ENCODE peak calls at places on chromosome 15, in nine cellular contexts. Q is trophoblast cell, T is astrocyte, M is MM.1S, Z is IMR-90, W is endodermal cell, R is fibroblast of lung, C is K562, P is PC-3. F is an unnamed sample. For H3K4me1, the result is how much of the 10 kb centered on the place peaks cover.

GRCh38 chr15:83248151-83248851 is 36.2 kb downstream of the BNC1 start:
- DNase-seq in Q (peak), T (peak), M (peak), Z (peak), W (peak), R (peak), C (peak), P (peak), F (peak)

GRCh38 chr15:35533130-35534110 is 12.5 kb downstream of the DPH6 start:
- DNase-seq in Q (no peak), T (peak), M (no peak), Z (peak), W (no peak), R (peak), C (no peak), P (peak), F (peak)

GRCh38 chr15:30044377-30044776 is 38.4 kb upstream of the GOLGA8J start:
- DNase-seq in Q (no peak), T (no peak), M (no peak), Z (no peak), W (no peak), R (no peak), C (no peak), P (no peak), F (no peak)

GRCh38 chr15:93997071-93997658 is 234.2 kb upstream of the MCTP2 start:
- DNase-seq in Q (peak), T (no peak), M (no peak), Z (peak), W (no peak), R (peak), C (peak), P (peak), F (peak)

GRCh38 chr15:88834211-88834812 is 31.1 kb downstream of the ACAN start:
- DNase-seq in Q (no peak), T (peak), M (peak), Z (peak), W (peak), R (peak), C (peak), P (peak), F (peak)

GRCh38 chr15:60718661-60719069 is 239.7 kb upstream of the ICE2 start:
- DNase-seq in Q (no peak), T (peak), M (no peak), Z (no peak), W (no peak), R (no peak), C (no peak), P (no peak), F (no peak)

GRCh38 chr15:64634020-64634419 is 141.4 kb downstream of the RBPMS2 start:
- DNase-seq in Q (no peak), T (peak), M (peak), Z (no peak), W (peak), R (no peak), C (no peak), P (no peak), F (no peak)

GRCh38 chr15:86919581-86919980 is 839.9 kb downstream of the AGBL1 start:
- DNase-seq in Q (no peak), T (no peak), M (peak), Z (no peak), W (no peak), R (peak), C (no peak), P (no peak), F (no peak)

GRCh38 chr15:29822685-29823459 is 604 bp upstream of the TJP1 start:
- DNase-seq in Q (peak), T (peak), M (peak), Z (peak), W (no peak), R (peak), C (no peak), P (peak), F (peak)

GRCh38 chr15:79025201-79025600 is 65.4 kb downstream of the RASGRF1 start:
- DNase-seq in Q (no peak), T (no peak), M (no peak), Z (no peak), W (peak), R (no peak), C (no peak), P (no peak), F (no peak)

GRCh38 chr15:61530769-61531168 is 301.7 kb upstream of the RORA start:
- DNase-seq in Q (no peak), T (no peak), M (no peak), Z (no peak), W (peak), R (peak), C (no peak), P (no peak), F (no peak)

GRCh38 chr15:88646951-88647350 is 8.1 kb downstream of the ISG20 start:
- DNase-seq in Q (no peak), T (no peak), M (no peak), Z (no peak), W (no peak), R (no peak), C (no peak), P (no peak), F (no peak)

GRCh38 chr15:99097441-99098410 is 7.2 kb upstream of the SYNM start:
- DNase-seq in Q (no peak), T (no peak), M (no peak), Z (no peak), W (no peak), R (no peak), C (no peak), P (no peak), F (no peak)

GRCh38 chr15:57821826-57822225 is 115.3 kb downstream of the POLR2M start:
- DNase-seq in Q (no peak), T (no peak), M (no peak), Z (no peak), W (no peak), R (no peak), C (no peak), P (no peak), F (no peak)

GRCh38 chr15:82875411-82876003 is 66.1 kb downstream of the WHAMM start:
- DNase-seq in Q (no peak), T (peak), M (no peak), Z (peak), W (no peak), R (peak), C (no peak), P (peak), F (peak)

GRCh38 chr15:62495670-62496328 is 330.7 kb upstream of the C2CD4B start:
- DNase-seq in Q (peak), T (peak), M (no peak), Z (peak), W (no peak), R (peak), C (no peak), P (no peak), F (peak)

GRCh38 chr15:66757521-66757920 is 55.5 kb downstream of the SMAD6 start:
- DNase-seq in Q (no peak), T (no peak), M (no peak), Z (no peak), W (no peak), R (no peak), C (no peak), P (no peak), F (no peak)

GRCh38 chr15:68843425-68844311 is 23.0 kb upstream of the ANP32A start:
- DNase-seq in Q (no peak), T (peak), M (peak), Z (no peak), W (peak), R (peak), C (no peak), P (peak), F (peak)

GRCh38 chr15:50883903-50884302 is 24.6 kb upstream of the AP4E1 start:
- DNase-seq in Q (no peak), T (peak), M (peak), Z (peak), W (no peak), R (peak), C (no peak), P (peak), F (peak)

GRCh38 chr15:96254168-96254567 is 76.3 kb upstream of the NR2F2 start:
- DNase-seq in Q (peak), T (no peak), M (no peak), Z (no peak), W (no peak), R (no peak), C (no peak), P (no peak), F (no peak)

GRCh38 chr15:66014639-66015182 is 145.4 kb downstream of the RAB11A start:
- DNase-seq in Q (no peak), T (no peak), M (no peak), Z (no peak), W (no peak), R (no peak), C (no peak), P (no peak), F (no peak)

GRCh38 chr15:97502038-97502437 is 458.5 kb upstream of the ARRDC4 start:
- DNase-seq in Q (no peak), T (peak), M (no peak), Z (no peak), W (no peak), R (peak), C (no peak), P (no peak), F (no peak)

GRCh38 chr15:64034519-64034918 is 11.8 kb downstream of the DAPK2 start:
- DNase-seq in Q (no peak), T (no peak), M (no peak), Z (no peak), W (no peak), R (no peak), C (no peak), P (no peak), F (no peak)

GRCh38 chr15:25847066-25847465 is 16.1 kb downstream of the ATP10A start:
- DNase-seq in Q (no peak), T (no peak), M (no peak), Z (no peak), W (no peak), R (no peak), C (no peak), P (no peak), F (no peak)

GRCh38 chr15:25848325-25848724 is 14.8 kb downstream of the ATP10A start:
- DNase-seq in Q (no peak), T (no peak), M (no peak), Z (no peak), W (no peak), R (no peak), C (no peak), P (no peak), F (no peak)

GRCh38 chr15:25850154-25851111 is 12.7 kb downstream of the ATP10A start:
- DNase-seq in Q (peak), T (peak), M (peak), Z (peak), W (peak), R (peak), C (peak), P (peak), F (peak)

GRCh38 chr15:25848769-25849430 is 14.2 kb downstream of the ATP10A start:
- DNase-seq in Q (no peak), T (no peak), M (no peak), Z (no peak), W (no peak), R (no peak), C (no peak), P (no peak), F (no peak)

GRCh38 chr15:25849431-25849921 is 13.7 kb downstream of the ATP10A start:
- DNase-seq in Q (no peak), T (peak), M (no peak), Z (peak), W (no peak), R (peak), C (no peak), P (peak), F (peak)
- H3K4me3 ChIP-seq in Q (no peak), T (peak), M (no peak), Z (peak), W (no peak), R (peak), C (no peak), P (no peak), F (peak)

DNA sequence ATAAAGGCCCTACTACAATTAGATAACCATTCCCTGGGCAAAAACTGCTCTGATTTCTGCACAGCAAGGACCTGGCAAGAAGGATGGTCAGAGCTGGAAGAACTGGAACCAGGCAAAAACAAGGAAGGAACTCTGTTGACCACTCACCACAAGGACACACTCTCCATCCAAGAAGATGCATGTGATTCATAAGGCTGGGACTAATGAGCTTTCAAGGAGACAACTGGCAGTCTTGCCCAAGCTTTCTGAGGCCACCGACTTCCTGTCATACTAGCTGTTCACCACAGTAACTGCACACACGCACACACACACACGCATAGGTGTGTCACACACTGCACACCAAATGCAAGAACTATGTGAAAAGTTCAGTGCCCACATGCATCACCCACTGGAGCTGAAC is 256.6 kb downstream of the OCA2 start:
- DNase-seq in Q (no peak), T (peak), M (no peak), Z (no peak), W (no peak), R (no peak), C (no peak), P (no peak), F (no peak)
- H3K9ac ChIP-seq in Q (no peak), T (no peak), M (no peak), Z (no peak), W (no peak), R (no peak), C (no peak), P (no peak), F (no peak)

DNA sequence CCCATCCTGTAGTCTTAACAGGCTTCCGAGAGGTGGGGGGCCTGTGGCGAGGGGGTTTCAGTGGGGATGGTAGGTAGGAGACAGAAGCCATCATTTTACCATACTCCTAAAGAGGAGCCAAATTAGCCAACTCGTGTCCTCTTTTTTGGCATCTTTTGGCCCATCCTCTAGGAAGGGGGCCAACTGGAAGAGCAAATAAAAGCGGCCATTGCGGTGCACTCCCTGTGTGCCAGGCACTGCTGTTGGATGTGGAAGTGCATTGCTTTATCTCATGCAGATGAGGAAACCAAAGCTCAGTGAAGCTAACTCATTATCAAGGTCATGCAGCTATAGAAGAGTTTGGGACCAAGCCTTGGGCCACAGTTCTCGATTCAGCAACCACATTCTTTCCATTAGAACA is 6.1 kb downstream of the SEMA4B start:
- DNase-seq in Q (no peak), T (no peak), M (no peak), Z (no peak), W (no peak), R (no peak), C (no peak), P (no peak), F (no peak)
- H3K4me1 ChIP-seq in Q (under half), T (under half), M (under half), Z (under half), W (under half), R (under half), C (under half), P (half or more), F (under half)

GRCh38 chr15:59406446-59406845 is 31.5 kb upstream of the FAM81A start:
- DNase-seq in Q (no peak), T (no peak), M (peak), Z (no peak), W (no peak), R (no peak), C (no peak), P (no peak), F (no peak)
- H3K4me3 ChIP-seq in Q (no peak), T (no peak), M (no peak), Z (no peak), W (no peak), R (no peak), C (no peak), P (no peak), F (no peak)

GRCh38 chr15:52200831-52201365 is 9.7 kb upstream of the GNB5 start:
- DNase-seq in Q (no peak), T (no peak), M (no peak), Z (no peak), W (no peak), R (no peak), C (no peak), P (no peak), F (no peak)
- H3K9ac ChIP-seq in Q (no peak), T (no peak), M (no peak), Z (no peak), W (no peak), R (no peak), C (no peak), P (no peak), F (no peak)

DNA sequence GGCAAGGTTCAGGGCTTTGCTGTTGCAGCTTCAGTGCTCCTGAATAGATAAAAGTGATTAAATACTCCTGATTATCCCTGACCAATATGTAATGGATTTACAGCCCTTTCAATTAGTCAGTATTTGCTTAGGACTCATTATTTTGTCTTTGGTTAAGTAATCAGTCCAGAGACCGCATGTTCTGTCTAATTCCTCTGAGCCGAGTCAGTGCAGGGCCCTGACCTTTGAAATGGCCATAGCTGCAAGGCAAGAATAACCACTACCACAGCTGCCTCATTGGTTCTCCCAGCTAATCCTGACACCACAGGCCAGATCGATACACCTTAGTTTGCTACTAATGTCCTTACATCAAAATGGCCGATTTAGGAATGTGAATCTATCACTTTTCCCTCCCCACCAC is 65.0 kb downstream of the MEIS2 start:
- DNase-seq in Q (no peak), T (peak), M (no peak), Z (peak), W (no peak), R (peak), C (no peak), P (peak), F (peak)
- H3K4me1 ChIP-seq in Q (under half), T (under half), M (under half), Z (under half), W (under half), R (under half), C (under half), P (under half), F (under half)

GRCh38 chr15:100758554-100758953 is 121.1 kb upstream of the ALDH1A3 start:
- DNase-seq in Q (no peak), T (no peak), M (no peak), Z (no peak), W (no peak), R (no peak), C (no peak), P (no peak), F (no peak)

GRCh38 chr15:100759698-100760356 is 119.8 kb upstream of the ALDH1A3 start:
- DNase-seq in Q (peak), T (peak), M (no peak), Z (peak), W (peak), R (peak), C (no peak), P (peak), F (peak)

GRCh38 chr15:100760357-100760903 is 119.2 kb upstream of the ALDH1A3 start:
- DNase-seq in Q (no peak), T (no peak), M (no peak), Z (no peak), W (no peak), R (no peak), C (no peak), P (peak), F (no peak)

GRCh38 chr15:100761253-100761935 is 118.2 kb upstream of the ALDH1A3 start:
- DNase-seq in Q (no peak), T (no peak), M (no peak), Z (no peak), W (no peak), R (no peak), C (no peak), P (no peak), F (no peak)

DNA sequence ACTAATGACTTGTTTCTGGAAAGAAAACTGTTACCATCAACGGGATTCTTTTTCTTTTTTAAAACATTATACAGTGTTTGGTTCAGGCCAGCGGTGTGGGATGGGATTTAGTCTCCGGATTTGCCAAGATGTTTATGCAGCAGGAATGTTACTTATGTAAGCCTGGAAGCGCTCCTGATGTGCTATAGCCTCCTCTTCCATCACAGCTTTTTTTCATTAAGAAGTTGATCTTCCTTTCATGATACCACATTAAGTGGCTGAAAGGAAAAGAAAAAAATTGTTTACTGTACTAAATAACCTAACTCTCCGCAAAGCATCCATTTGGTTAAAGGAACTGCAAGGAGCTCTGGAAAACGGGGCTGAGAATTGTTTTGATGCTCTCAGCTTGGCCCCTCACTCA is 120.5 kb upstream of the ALDH1A3 start:
- DNase-seq in Q (no peak), T (peak), M (no peak), Z (peak), W (no peak), R (peak), C (no peak), P (no peak), F (peak)
- H3K4me3 ChIP-seq in Q (no peak), T (no peak), M (no peak), Z (no peak), W (no peak), R (no peak), C (no peak), P (peak), F (peak)

GRCh38 chr15:59174846-59175831 is 31.5 kb upstream of the LDHAL6B start:
- DNase-seq in Q (peak), T (peak), M (peak), Z (peak), W (peak), R (peak), C (peak), P (peak), F (peak)
- H3K9ac ChIP-seq in Q (no peak), T (peak), M (no peak), Z (no peak), W (no peak), R (peak), C (no peak), P (peak), F (peak)